ENCODE peak calls at places on chromosomes 6 and 20, in seven cellular contexts. Q, E, G, Z, O, C and P are unnamed samples.

GRCh38 chr20:51204794-51205193 is 181.9 kb upstream of the KCNG1 start:
- DNase-seq in Q (no peak), E (no peak), G (no peak), Z (no peak), O (no peak), C (no peak), P (no peak)

GRCh38 chr20:49713779-49714712 is at the start of gene B4GALT5:
- DNase-seq in Q (peak; percentile 82), E (no peak), G (peak; percentile 66), Z (peak; percentile 80), O (peak; percentile 93), C (peak; percentile 50), P (peak; percentile 57)

GRCh38 chr6:130296854-130297253 is 69.0 kb upstream of the TMEM200A start:
- DNase-seq in Q (no peak), E (no peak), G (no peak), Z (no peak), O (no peak), C (no peak), P (no peak)

GRCh38 chr6:108565091-108565766 is 4.5 kb downstream of the FOXO3 start:
- DNase-seq in Q (peak; percentile 24), E (no peak), G (no peak), Z (no peak), O (no peak), C (no peak), P (no peak)

GRCh38 chr20:53971096-53971683 is 99.2 kb downstream of the BCAS1 start:
- DNase-seq in Q (no peak), E (no peak), G (no peak), Z (no peak), O (no peak), C (no peak), P (no peak)

GRCh38 chr6:88584581-88584980 is 378.8 kb downstream of the RNGTT start:
- DNase-seq in Q (no peak), E (no peak), G (no peak), Z (no peak), O (no peak), C (no peak), P (no peak)

GRCh38 chr6:48826884-48827701 is 636.0 kb downstream of the MMUT start:
- DNase-seq in Q (peak; percentile 97), E (no peak), G (no peak), Z (no peak), O (peak; percentile 51), C (no peak), P (no peak)

GRCh38 chr6:133396630-133397335 is 155.6 kb downstream of the EYA4 start:
- DNase-seq in Q (peak; percentile 3), E (no peak), G (no peak), Z (no peak), O (no peak), C (no peak), P (no peak)

GRCh38 chr6:1609662-1610496 is at the start of gene FOXC1:
- DNase-seq in Q (peak; percentile 96), E (peak; percentile 18), G (peak; percentile 57), Z (peak; percentile 67), O (peak; percentile 73), C (no peak), P (no peak)

GRCh38 chr6:145809785-145810184 is 4.8 kb downstream of the FBXO30 start:
- DNase-seq in Q (peak; percentile 74), E (no peak), G (no peak), Z (no peak), O (no peak), C (no peak), P (no peak)

GRCh38 chr6:43953256-43953655 is 174.0 kb downstream of the MRPL14 start:
- DNase-seq in Q (no peak), E (no peak), G (no peak), Z (no peak), O (no peak), C (no peak), P (no peak)

GRCh38 chr6:106253731-106254130 is 71.8 kb downstream of the ATG5 start:
- DNase-seq in Q (peak; percentile 72), E (no peak), G (no peak), Z (no peak), O (no peak), C (no peak), P (no peak)

GRCh38 chr6:117264487-117265424 is 602 bp upstream of the VGLL2 start:
- DNase-seq in Q (peak; percentile 55), E (no peak), G (no peak), Z (no peak), O (peak; percentile 16), C (no peak), P (no peak)

GRCh38 chr6:27146706-27147507 is 100.6 kb upstream of the PRSS16 start:
- DNase-seq in Q (peak; percentile 98), E (peak; percentile 62), G (peak; percentile 75), Z (peak; percentile 86), O (peak; percentile 98), C (peak; percentile 72), P (peak; percentile 67)

GRCh38 chr6:77447254-77447653 is 16.0 kb downstream of the HTR1B start:
- DNase-seq in Q (peak; percentile 58), E (no peak), G (no peak), Z (no peak), O (no peak), C (no peak), P (no peak)

GRCh38 chr6:25874822-25875562 is 949 bp upstream of the SLC17A3 start:
- DNase-seq in Q (no peak), E (no peak), G (no peak), Z (no peak), O (no peak), C (no peak), P (no peak)

GRCh38 chr6:110180228-110181008 is at the start of gene CDC40:
- DNase-seq in Q (peak; percentile 78), E (peak; percentile 38), G (peak; percentile 34), Z (peak; percentile 38), O (no peak), C (peak; percentile 42), P (peak; percentile 53)

GRCh38 chr6:170045981-170046667 is 244.8 kb downstream of the DLL1 start:
- DNase-seq in Q (no peak), E (no peak), G (no peak), Z (no peak), O (no peak), C (no peak), P (no peak)

GRCh38 chr6:54717849-54718455 is 128.6 kb upstream of the FAM83B start:
- DNase-seq in Q (peak; percentile 37), E (peak; percentile 19), G (peak; percentile 40), Z (peak; percentile 59), O (peak; percentile 67), C (no peak), P (no peak)

GRCh38 chr6:44855562-44856494 is 468.3 kb downstream of the CDC5L start:
- DNase-seq in Q (peak; percentile 74), E (no peak), G (no peak), Z (no peak), O (peak; percentile 93), C (no peak), P (no peak)

GRCh38 chr6:84516151-84516550 is 248.2 kb downstream of the TBX18 start:
- DNase-seq in Q (no peak), E (no peak), G (no peak), Z (no peak), O (no peak), C (no peak), P (no peak)

GRCh38 chr20:4087923-4088322 is 72.6 kb upstream of the RNF24 start:
- DNase-seq in Q (peak; percentile 71), E (no peak), G (no peak), Z (no peak), O (no peak), C (no peak), P (no peak)

GRCh38 chr6:28315628-28316027 is 20.3 kb downstream of the ZSCAN31 start:
- DNase-seq in Q (peak; percentile 25), E (no peak), G (no peak), Z (no peak), O (peak; percentile 48), C (no peak), P (no peak)

GRCh38 chr6:45436544-45437440 is 59.1 kb upstream of the SUPT3H start:
- DNase-seq in Q (peak; percentile 92), E (no peak), G (peak; percentile 11), Z (no peak), O (peak; percentile 93), C (no peak), P (no peak)

GRCh38 chr6:27468334-27468733 is 4.6 kb downstream of the ZNF184 start:
- DNase-seq in Q (peak; percentile 30), E (no peak), G (no peak), Z (no peak), O (no peak), C (no peak), P (no peak)

GRCh38 chr20:57711311-57711712 is 1.5 kb upstream of the PMEPA1 start:
- DNase-seq in Q (peak; percentile 34), E (no peak), G (no peak), Z (no peak), O (no peak), C (no peak), P (no peak)

GRCh38 chr6:16731503-16732018 is 29.7 kb downstream of the ATXN1 start:
- DNase-seq in Q (no peak), E (no peak), G (peak; percentile 25), Z (no peak), O (no peak), C (no peak), P (no peak)

GRCh38 chr6:100440935-100441334 is 23.8 kb downstream of the SIM1 start:
- DNase-seq in Q (no peak), E (no peak), G (no peak), Z (no peak), O (no peak), C (no peak), P (no peak)

GRCh38 chr20:50305636-50306477 is 115.2 kb downstream of the CEBPB start:
- DNase-seq in Q (peak; percentile 59), E (no peak), G (no peak), Z (no peak), O (no peak), C (no peak), P (no peak)

GRCh38 chr20:33947709-33948295 is 45.9 kb upstream of the RALY start:
- DNase-seq in Q (peak; percentile 28), E (no peak), G (peak; percentile 33), Z (peak; percentile 62), O (peak; percentile 75), C (peak; percentile 18), P (no peak)

GRCh38 chr6:26240157-26240980 is 124.6 kb upstream of the BTN3A2 start:
- DNase-seq in Q (peak; percentile 73), E (peak; percentile 43), G (peak; percentile 67), Z (no peak), O (peak; percentile 96), C (peak; percentile 59), P (peak; percentile 52)

GRCh38 chr6:111354751-111355150 is 128.3 kb downstream of the REV3L start:
- DNase-seq in Q (no peak), E (no peak), G (no peak), Z (no peak), O (no peak), C (no peak), P (no peak)

GRCh38 chr6:125511809-125512341 is 210.1 kb upstream of the HDDC2 start:
- DNase-seq in Q (peak; percentile 27), E (no peak), G (no peak), Z (no peak), O (peak; percentile 4), C (no peak), P (no peak)

GRCh38 chr6:105795913-105796517 is 290.1 kb upstream of the PRDM1 start:
- DNase-seq in Q (peak; percentile 36), E (no peak), G (no peak), Z (no peak), O (no peak), C (no peak), P (no peak)

GRCh38 chr20:47859255-47859654 is 74.0 kb upstream of the SULF2 start:
- DNase-seq in Q (peak; percentile 12), E (no peak), G (no peak), Z (no peak), O (no peak), C (no peak), P (no peak)